ENCODE peak calls at places on chromosome 16, in five cellular contexts. O is A549, J is HepG2, F is endothelial cell of umbilical vein, I is K562. D is an unnamed sample.

GRCh38 chr16:53542283-53542682 is 39.3 kb upstream of the AKTIP start:
- DNase-seq in O (no peak), J (no peak), F (no peak), I (no peak), D (no peak)

GRCh38 chr16:1800703-1801102 is 7.2 kb upstream of the IGFALS start:
- DNase-seq in O (no peak), J (no peak), F (no peak), I (no peak), D (no peak)

GRCh38 chr16:88855176-88855575 is 1.6 kb downstream of the GALNS start:
- DNase-seq in O (no peak), J (no peak), F (no peak), I (no peak), D (no peak)

GRCh38 chr16:46620265-46621005 is 744 bp downstream of the SHCBP1 start:
- DNase-seq in O (peak; percentile 19), J (no peak), F (peak; percentile 6), I (peak; percentile 19), D (peak; percentile 79)

GRCh38 chr16:1631230-1631629 is 19.1 kb downstream of the CRAMP1 start:
- DNase-seq in O (no peak), J (no peak), F (no peak), I (no peak), D (no peak)

GRCh38 chr16:7363397-7364053 is 30.9 kb downstream of the RBFOX1 start:
- DNase-seq in O (no peak), J (no peak), F (no peak), I (no peak), D (no peak)

GRCh38 chr16:12959072-12959471 is 57.7 kb downstream of the SHISA9 start:
- DNase-seq in O (no peak), J (no peak), F (no peak), I (no peak), D (no peak)

GRCh38 chr16:79451196-79451816 is 149.2 kb downstream of the MAF start:
- DNase-seq in O (no peak), J (no peak), F (no peak), I (no peak), D (peak; percentile 88)

GRCh38 chr16:5451641-5452040 is 354.0 kb upstream of the EEF2KMT start:
- DNase-seq in O (no peak), J (no peak), F (no peak), I (no peak), D (no peak)

GRCh38 chr16:11700264-11701029 is 32.2 kb downstream of the SNN start:
- DNase-seq in O (no peak), J (peak; percentile 59), F (no peak), I (no peak), D (peak; percentile 21)

GRCh38 chr16:72105978-72106377 is 12.3 kb downstream of the DHX38 start:
- DNase-seq in O (no peak), J (no peak), F (no peak), I (no peak), D (no peak)

GRCh38 chr16:31461921-31462804 is 2.9 kb downstream of the ARMC5 start:
- DNase-seq in O (no peak), J (no peak), F (no peak), I (no peak), D (no peak)

GRCh38 chr16:13391337-13391736 is 489.9 kb downstream of the SHISA9 start:
- DNase-seq in O (no peak), J (no peak), F (no peak), I (no peak), D (no peak)

GRCh38 chr16:8632675-8633182 is 11.2 kb downstream of the METTL22 start:
- DNase-seq in O (no peak), J (no peak), F (no peak), I (no peak), D (peak; percentile 92)

GRCh38 chr16:73996624-73997339 is 299.8 kb upstream of the PSMD7 start:
- DNase-seq in O (no peak), J (peak; percentile 77), F (no peak), I (no peak), D (no peak)

GRCh38 chr16:166375-167116 is 768 bp downstream of the HBM start:
- DNase-seq in O (no peak), J (no peak), F (no peak), I (no peak), D (no peak)

GRCh38 chr16:53433930-53434435 is 288 bp upstream of the RBL2 start:
- DNase-seq in O (peak; percentile 71), J (peak; percentile 76), F (no peak), I (no peak), D (no peak)

GRCh38 chr16:18853694-18854093 is 52.3 kb upstream of the ARL6IP1 start:
- DNase-seq in O (no peak), J (no peak), F (no peak), I (no peak), D (no peak)

GRCh38 chr16:30901201-30902069 is 5.0 kb downstream of the CTF1 start:
- DNase-seq in O (no peak), J (peak; percentile 26), F (no peak), I (no peak), D (peak; percentile 45)

GRCh38 chr16:8194795-8195194 is 395.5 kb downstream of the TMEM114 start:
- DNase-seq in O (no peak), J (no peak), F (no peak), I (peak; percentile 68), D (peak; percentile 3)

GRCh38 chr16:84514874-84515835 is 10.7 kb upstream of the MEAK7 start:
- DNase-seq in O (no peak), J (peak; percentile 85), F (no peak), I (no peak), D (peak; percentile 88)

GRCh38 chr16:84514295-84514873 is 9.9 kb upstream of the MEAK7 start:
- DNase-seq in O (no peak), J (no peak), F (no peak), I (no peak), D (no peak)

GRCh38 chr16:84511180-84511800 is 6.8 kb upstream of the MEAK7 start:
- DNase-seq in O (peak; percentile 76), J (peak; percentile 68), F (peak; percentile 87), I (peak; percentile 76), D (peak; percentile 87)

GRCh38 chr16:84511821-84512220 is 7.4 kb upstream of the MEAK7 start:
- DNase-seq in O (no peak), J (no peak), F (no peak), I (no peak), D (no peak)

DNA sequence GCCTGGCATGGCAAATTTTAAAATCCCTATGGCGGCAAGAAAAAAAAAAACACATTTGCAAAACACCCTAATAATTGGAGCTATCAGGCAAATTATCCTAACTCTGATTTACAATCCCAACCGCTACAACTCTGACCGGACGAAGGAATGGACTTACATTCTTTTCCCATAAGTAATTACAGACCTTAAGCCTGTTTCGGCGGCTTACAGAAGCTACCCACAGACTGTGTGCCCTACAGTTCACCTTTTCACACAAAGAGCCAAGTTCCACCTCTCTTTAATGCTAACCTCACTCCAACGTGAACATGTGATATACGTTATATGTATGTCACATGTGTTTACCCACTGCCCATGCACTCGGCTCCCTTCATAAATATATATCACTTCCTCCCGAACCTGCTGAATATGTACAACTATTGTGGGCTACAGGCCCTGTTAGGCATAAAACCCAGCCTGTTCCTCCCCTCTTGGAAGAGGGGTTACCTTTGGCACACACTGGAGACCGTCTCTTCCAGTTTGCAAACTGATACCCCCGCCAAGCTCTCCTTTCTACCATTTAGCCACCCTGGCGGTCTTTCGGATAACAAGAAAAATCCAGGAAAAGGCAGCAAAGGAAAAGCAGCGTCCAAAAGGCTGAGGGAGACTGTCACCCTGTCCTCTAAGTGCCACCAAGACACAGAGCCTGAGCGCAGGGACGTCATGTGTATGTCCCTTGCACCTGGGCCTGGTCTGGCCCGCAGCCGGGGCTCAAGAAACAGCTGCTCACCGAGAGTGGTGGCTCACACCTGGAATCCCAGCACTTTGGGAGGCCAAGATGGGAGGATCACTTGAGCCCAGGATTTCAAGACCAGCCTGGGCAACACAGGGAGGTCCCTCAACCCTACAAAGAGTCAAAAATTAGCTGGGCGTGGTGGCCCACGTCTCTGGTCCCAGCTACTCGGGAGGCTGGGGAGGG is 8.9 kb upstream of the MEAK7 start:
- DNase-seq in O (no peak), J (no peak), F (no peak), I (no peak), D (no peak)
- TF ChIP-seq MAX in O (no peak), J (no peak), F (no peak), I (no peak), D (peak; percentile 35)

GRCh38 chr16:2857451-2858244 is at the start of gene PRSS22:
- DNase-seq in O (no peak), J (no peak), F (no peak), I (no peak), D (no peak)

GRCh38 chr16:2856686-2857450 is 1.1 kb downstream of the PRSS22 start:
- DNase-seq in O (no peak), J (no peak), F (no peak), I (no peak), D (no peak)

GRCh38 chr16:2856061-2856670 is 1.8 kb downstream of the PRSS22 start:
- DNase-seq in O (no peak), J (no peak), F (no peak), I (peak; percentile 75), D (no peak)

GRCh38 chr16:2859686-2860265 is 1.8 kb upstream of the PRSS22 start:
- DNase-seq in O (no peak), J (no peak), F (no peak), I (no peak), D (no peak)

GRCh38 chr16:2858245-2859025 is 465 bp upstream of the PRSS22 start:
- DNase-seq in O (no peak), J (no peak), F (no peak), I (no peak), D (no peak)
- TF ChIP-seq MYC in O (no peak), J (no peak), F (no peak), I (no peak), D (no peak)

DNA sequence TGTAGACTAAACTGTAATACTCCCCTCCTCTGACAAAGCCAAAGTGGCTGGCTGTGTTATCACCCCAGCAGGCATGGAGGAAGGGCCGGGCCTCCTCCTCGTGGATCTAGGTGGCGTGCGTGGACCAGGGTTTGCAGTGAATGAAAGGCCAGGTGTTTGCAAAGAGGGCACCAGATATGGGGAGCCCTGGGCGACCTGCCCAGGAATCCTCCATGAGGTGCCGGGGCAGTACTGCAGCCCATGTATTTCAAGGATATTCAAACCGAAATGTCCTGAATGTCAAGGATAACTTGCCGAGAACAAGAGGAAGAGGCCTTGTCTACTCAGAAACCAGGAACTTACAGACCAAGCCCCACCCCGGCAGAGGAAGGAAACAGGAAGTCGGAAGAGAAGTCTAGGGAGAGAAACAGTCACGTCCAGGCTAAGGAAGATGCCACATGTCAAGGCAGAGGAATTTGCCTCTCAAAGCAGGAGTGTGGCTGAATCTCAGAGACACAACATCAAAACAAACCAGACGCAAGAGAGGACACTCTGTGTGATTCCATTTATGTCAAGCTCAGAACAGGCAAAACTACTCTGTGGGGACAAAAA is 13.7 kb upstream of the OSGIN1 start:
- DNase-seq in O (no peak), J (no peak), F (no peak), I (no peak), D (no peak)
- TF ChIP-seq MAX in O (no peak), J (no peak), F (no peak), I (no peak), D (no peak)

GRCh38 chr16:69145658-69146057 is 13.2 kb downstream of the UTP4 start:
- DNase-seq in O (no peak), J (no peak), F (no peak), I (no peak), D (no peak)

GRCh38 chr16:69141936-69142335 is 9.5 kb downstream of the UTP4 start:
- DNase-seq in O (no peak), J (no peak), F (no peak), I (no peak), D (no peak)

GRCh38 chr16:69138608-69139007 is 6.2 kb downstream of the UTP4 start:
- DNase-seq in O (no peak), J (no peak), F (no peak), I (no peak), D (no peak)

GRCh38 chr16:69141014-69141413 is 8.6 kb downstream of the UTP4 start:
- DNase-seq in O (no peak), J (no peak), F (no peak), I (no peak), D (no peak)

GRCh38 chr16:69143116-69143515 is 10.7 kb downstream of the UTP4 start:
- DNase-seq in O (peak; percentile 40), J (peak; percentile 30), F (no peak), I (peak; percentile 41), D (peak; percentile 45)
- TF ChIP-seq MYC in O (no peak), J (no peak), F (no peak), I (no peak), D (no peak)

D was measured in NB4.